ENCODE peak calls at places on chromosomes 6 and 20, in four cellular contexts. V is SJSA1, D is NCI-H748 treated with DMSO at 0.1 percent for 48 hours, Z is heart left ventricle. Y is an unnamed sample.
A peak's percentile ranks its signal among the peaks of the same experiment; 100 is the strongest.

GRCh38 chr6:49772296-49772695 is 14.8 kb downstream of the PGK2 start:
- DNase-seq in V (no peak), D (no peak), Z (no peak), Y (no peak)

GRCh38 chr6:28368522-28368921 is 18.8 kb downstream of the ZKSCAN3 start:
- DNase-seq in V (no peak), D (no peak), Z (no peak), Y (no peak)

GRCh38 chr6:13539572-13539971 is 34.8 kb upstream of the SIRT5 start:
- DNase-seq in V (no peak), D (no peak), Z (no peak), Y (no peak)

GRCh38 chr6:169421890-169422289 is 168.2 kb upstream of the THBS2 start:
- DNase-seq in V (no peak), D (no peak), Z (no peak), Y (no peak)

GRCh38 chr20:36865861-36866149 is 10.1 kb upstream of the TLDC2 start:
- DNase-seq in V (no peak), D (no peak), Z (no peak), Y (no peak)

GRCh38 chr6:30720738-30721197 is 616 bp downstream of the TUBB start:
- DNase-seq in V (no peak), D (peak; percentile 67), Z (peak; percentile 77), Y (no peak)

GRCh38 chr6:38033442-38033982 is 214.0 kb downstream of the ZFAND3 start:
- DNase-seq in V (no peak), D (no peak), Z (no peak), Y (no peak)

GRCh38 chr20:16472045-16472872 is 101.0 kb downstream of the KIF16B start:
- DNase-seq in V (no peak), D (no peak), Z (no peak), Y (no peak)

GRCh38 chr20:41169184-41169690 is 31.9 kb downstream of the PLCG1 start:
- DNase-seq in V (no peak), D (no peak), Z (no peak), Y (no peak)

GRCh38 chr20:44089987-44090674 is 96.9 kb downstream of the JPH2 start:
- DNase-seq in V (peak; percentile 34), D (no peak), Z (no peak), Y (no peak)

GRCh38 chr20:8388146-8388545 is 256.1 kb downstream of the PLCB1 start:
- DNase-seq in V (peak; percentile 7), D (no peak), Z (no peak), Y (no peak)

GRCh38 chr20:57573176-57573575 is 12.3 kb downstream of the PCK1 start:
- DNase-seq in V (no peak), D (no peak), Z (no peak), Y (no peak)

GRCh38 chr6:147852772-147853171 is 344.3 kb downstream of the SAMD5 start:
- DNase-seq in V (no peak), D (no peak), Z (no peak), Y (no peak)

GRCh38 chr6:111256646-111257045 is 169.3 kb downstream of the SLC16A10 start:
- DNase-seq in V (no peak), D (no peak), Z (no peak), Y (no peak)

GRCh38 chr20:5131502-5131901 is 4.7 kb downstream of the CDS2 start:
- DNase-seq in V (no peak), D (no peak), Z (no peak), Y (no peak)

GRCh38 chr6:45584127-45584526 is 206.4 kb upstream of the SUPT3H start:
- DNase-seq in V (no peak), D (no peak), Z (no peak), Y (no peak)

GRCh38 chr20:63955846-63956663 is at the start of gene UCKL1:
- DNase-seq in V (peak; percentile 86), D (peak; percentile 45), Z (peak; percentile 93), Y (peak; percentile 63)

GRCh38 chr6:135722182-135722581 is 129.3 kb upstream of the PDE7B start:
- DNase-seq in V (no peak), D (no peak), Z (no peak), Y (no peak)

GRCh38 chr20:44803383-44803941 is 6.9 kb downstream of the RIMS4 start:
- DNase-seq in V (no peak), D (no peak), Z (no peak), Y (no peak)

GRCh38 chr20:24866742-24867141 is 82.3 kb upstream of the CST7 start:
- DNase-seq in V (no peak), D (no peak), Z (no peak), Y (no peak)

GRCh38 chr6:48928937-48929336 is 534.1 kb downstream of the MMUT start:
- DNase-seq in V (no peak), D (no peak), Z (no peak), Y (no peak)

GRCh38 chr6:37288247-37288646 is 30.3 kb upstream of the TMEM217 start:
- DNase-seq in V (no peak), D (no peak), Z (no peak), Y (no peak)

GRCh38 chr6:44156494-44157151 is 2.0 kb upstream of the CAPN11 start:
- DNase-seq in V (no peak), D (no peak), Z (no peak), Y (no peak)

GRCh38 chr6:74715362-74716068 is 490.3 kb downstream of the COL12A1 start:
- DNase-seq in V (no peak), D (no peak), Z (no peak), Y (no peak)

Y was measured in retinal pigment epithelial cell.